ENCODE peak calls at places on chromosomes 12 and 14, in nine cellular contexts. M is AG04449, B is A549, Q is astrocyte of the spinal cord, Y is tibial artery, R is GM10248, T is fibroblast of villous mesenchyme, D is IMR-90, O is stomach. C is an unnamed sample.

GRCh38 chr14:93903342-93904184 is 23.6 kb upstream of the FAM181A start:
- DNase-seq in O (peak), R (no peak), B (peak), D (no peak), Q (no peak), T (no peak), Y (peak), M (no peak), C (no peak)

GRCh38 chr12:50598321-50598862 is 93.6 kb downstream of the DIP2B start:
- DNase-seq in D (peak), Y (no peak), T (peak), B (no peak), M (no peak), O (no peak), R (no peak), Q (peak), C (no peak)

GRCh38 chr12:112354399-112354798 is 27.8 kb downstream of the HECTD4 start:
- DNase-seq in Q (no peak), M (no peak), T (no peak), O (no peak), D (no peak), Y (no peak), R (no peak), B (no peak), C (no peak)

GRCh38 chr12:162467-163307 is 51.3 kb downstream of the SLC6A12 start:
- DNase-seq in M (no peak), Y (no peak), R (no peak), T (no peak), Q (no peak), D (no peak), O (no peak), B (no peak), C (no peak)

GRCh38 chr12:122862110-122862634 is 26.9 kb downstream of the HIP1R start:
- DNase-seq in M (no peak), O (no peak), R (no peak), B (no peak), Y (peak), Q (no peak), T (no peak), D (no peak), C (no peak)

GRCh38 chr12:79997115-79997805 is 62.4 kb upstream of the PPP1R12A start:
- DNase-seq in Q (peak), T (peak), O (no peak), R (peak), Y (no peak), B (no peak), D (no peak), M (no peak), C (no peak)

GRCh38 chr12:3040663-3041544 is 36.3 kb upstream of the TSPAN9 start:
- DNase-seq in O (no peak), D (no peak), M (no peak), T (no peak), R (no peak), Q (no peak), B (no peak), Y (no peak), C (no peak)

GRCh38 chr14:84090837-84091236 is 1439.1 kb upstream of the FLRT2 start:
- DNase-seq in D (no peak), B (no peak), Y (no peak), T (no peak), O (no peak), R (no peak), M (no peak), Q (peak), C (no peak)

GRCh38 chr14:106080922-106081321 is 554.5 kb downstream of the TMEM121 start:
- DNase-seq in Y (no peak), M (no peak), O (no peak), B (no peak), R (no peak), Q (no peak), D (no peak), T (no peak), C (no peak)

GRCh38 chr14:100899841-100900771 is 3.4 kb downstream of the RTL1 start:
- DNase-seq in B (no peak), M (no peak), Y (peak), Q (no peak), D (no peak), T (no peak), R (no peak), O (no peak), C (no peak)

GRCh38 chr14:103562385-103563088 is at the start of the genes BAG5 and COA8:
- DNase-seq in D (peak), R (peak), M (no peak), Y (peak), O (peak), T (peak), Q (peak), B (peak), C (peak)
- TF ChIP-seq CTCF in D (no peak), R (no peak), M (no peak), Y (no peak), O (no peak), T (no peak), Q (no peak), B (no peak), C (peak)

GRCh38 chr12:5072326-5072725 is 28.6 kb downstream of the KCNA5 start:
- DNase-seq in D (no peak), B (no peak), Y (no peak), M (no peak), T (no peak), O (no peak), R (no peak), Q (no peak), C (no peak)

GRCh38 chr12:5073838-5074237 is 30.2 kb downstream of the KCNA5 start:
- DNase-seq in M (no peak), O (no peak), Y (no peak), D (peak), T (peak), B (no peak), R (no peak), Q (no peak), C (no peak)

GRCh38 chr12:5071496-5071895 is 27.8 kb downstream of the KCNA5 start:
- DNase-seq in B (no peak), R (no peak), T (no peak), M (no peak), O (no peak), Y (no peak), Q (no peak), D (no peak), C (no peak)

GRCh38 chr12:5070090-5070489 is 26.4 kb downstream of the KCNA5 start:
- DNase-seq in Y (no peak), D (no peak), O (no peak), B (no peak), T (no peak), M (no peak), Q (no peak), R (no peak), C (no peak)

GRCh38 chr12:5073054-5073453 is 29.4 kb downstream of the KCNA5 start:
- DNase-seq in M (no peak), D (no peak), T (no peak), Y (no peak), Q (no peak), O (no peak), B (no peak), R (no peak), C (no peak)
- TF ChIP-seq CTCF in M (no peak), D (no peak), T (no peak), Y (no peak), Q (no peak), O (no peak), B (no peak), R (no peak), C (no peak)

DNA sequence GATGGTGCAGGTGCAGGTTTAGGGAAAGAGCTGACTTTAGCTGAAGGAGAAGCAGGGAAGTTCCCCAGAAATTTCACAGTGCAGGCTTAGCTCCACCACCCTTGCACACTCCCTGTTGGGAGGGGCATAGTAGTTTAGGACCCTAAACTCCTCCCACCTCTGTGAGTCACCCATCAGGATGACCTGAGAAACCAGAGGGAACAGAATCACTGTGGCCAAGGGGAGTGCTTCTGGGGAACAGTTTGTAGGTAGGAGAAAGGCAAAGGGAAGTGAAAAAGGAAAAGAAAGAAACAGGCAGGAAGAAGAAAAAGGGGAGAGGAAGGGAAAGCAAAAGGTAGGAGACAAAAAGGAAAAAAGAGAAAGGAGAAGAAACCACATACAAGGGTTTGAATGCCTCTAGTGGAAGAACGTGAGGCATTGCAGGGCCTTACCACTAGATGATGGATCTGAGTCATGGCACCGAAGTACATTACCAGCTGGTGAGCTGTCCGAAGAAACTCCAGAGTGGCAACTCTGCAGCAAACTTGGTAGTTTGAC is 404.2 kb downstream of the SLC6A15 start:
- DNase-seq in B (peak), T (peak), R (no peak), D (peak), Q (peak), O (no peak), M (peak), Y (no peak), C (peak)
- TF ChIP-seq CTCF in B (no peak), T (peak), R (no peak), D (peak), Q (peak), O (no peak), M (peak), Y (peak), C (no peak)

DNA sequence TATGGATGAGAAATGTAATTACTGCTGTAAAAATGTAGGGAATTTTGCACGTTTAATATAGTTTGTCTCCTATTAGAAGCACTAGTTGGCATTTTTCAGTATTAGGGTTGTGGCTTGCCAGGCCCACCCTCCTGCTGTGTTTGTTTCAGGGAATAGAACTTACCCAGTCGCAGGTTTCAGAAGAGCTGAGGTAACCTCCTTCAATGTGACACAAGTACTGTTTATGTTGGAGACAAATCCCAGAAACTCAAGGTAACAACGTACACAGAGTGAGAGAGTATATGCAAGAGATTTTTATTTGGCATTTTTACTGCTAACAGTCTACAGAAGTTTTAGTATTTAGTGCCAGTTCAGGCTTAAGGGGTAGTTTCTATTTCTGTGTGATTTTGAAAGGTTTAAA is 284.3 kb downstream of the RAD51B start:
- DNase-seq in Y (no peak), B (no peak), Q (peak), D (no peak), M (no peak), R (no peak), T (peak), O (no peak), C (no peak)
- TF ChIP-seq CTCF in Y (no peak), B (no peak), Q (no peak), D (no peak), M (no peak), R (no peak), T (no peak), O (no peak), C (no peak)

GRCh38 chr14:57533214-57533613 is 39.6 kb upstream of the CCDC198 start:
- DNase-seq in T (peak), Y (no peak), Q (peak), D (no peak), B (peak), R (no peak), M (no peak), O (no peak), C (no peak)
- TF ChIP-seq CTCF in T (peak), Y (peak), Q (peak), D (peak), B (peak), R (no peak), M (no peak), O (no peak), C (no peak)

GRCh38 chr14:64960762-64961276 is 11.3 kb downstream of the RAB15 start:
- DNase-seq in O (peak), B (no peak), Y (no peak), Q (no peak), T (no peak), R (no peak), D (no peak), M (no peak), C (no peak)
- TF ChIP-seq CTCF in O (no peak), B (no peak), Y (no peak), Q (peak), T (no peak), R (no peak), D (no peak), M (no peak), C (no peak)

GRCh38 chr14:30610719-30611388 is 11.3 kb upstream of the SCFD1 start:
- DNase-seq in B (peak), R (peak), Q (peak), O (peak), D (peak), Y (no peak), T (peak), M (no peak), C (peak)
- TF ChIP-seq CTCF in B (peak), R (peak), Q (peak), O (no peak), D (peak), Y (no peak), T (peak), M (no peak), C (peak)